ENCODE peak calls at places on chromosome 21, in nine cellular contexts. W is left ventricle myocardium inferior, Z is heart left ventricle, J is psoas muscle, S is A549, Y is Peyer's patch, E is RWPE1, Q is IMR-90, R is uterus. C is an unnamed sample.
A peak's percentile ranks its signal among the peaks of the same experiment; 100 is the strongest.

GRCh38 chr21:39502631-39503030 is 50.9 kb downstream of the SH3BGR start:
- DNase-seq in W (no peak), Q (no peak), Z (no peak), S (no peak), E (no peak), Y (no peak), J (no peak), R (no peak), C (no peak)

GRCh38 chr21:36829116-36829515 is 130.2 kb downstream of the SIM2 start:
- DNase-seq in R (no peak), Y (no peak), S (no peak), E (no peak), J (no peak), Q (no peak), W (no peak), Z (no peak), C (no peak)

GRCh38 chr21:16419188-16419874 is 689.5 kb downstream of the USP25 start:
- DNase-seq in Y (peak; percentile 44), R (peak; percentile 76), Z (peak; percentile 78), S (peak; percentile 63), Q (peak; percentile 57), W (peak; percentile 66), J (peak; percentile 50), E (no peak), C (peak; percentile 87)

GRCh38 chr21:31865429-31865970 is 7.3 kb upstream of the HUNK start:
- DNase-seq in Z (no peak), W (no peak), Y (peak; percentile 8), E (no peak), Q (no peak), S (no peak), R (no peak), J (no peak), C (no peak)

GRCh38 chr21:21682172-21682571 is 684.0 kb downstream of the NCAM2 start:
- DNase-seq in Q (peak; percentile 47), J (no peak), Z (no peak), S (no peak), Y (no peak), E (no peak), W (no peak), R (no peak), C (no peak)

GRCh38 chr21:46226920-46227599 is 1.5 kb downstream of the LSS start:
- DNase-seq in W (no peak), Q (peak; percentile 78), Z (no peak), S (no peak), J (no peak), Y (no peak), E (peak; percentile 48), R (no peak), C (no peak)

GRCh38 chr21:32889596-32889995 is 118.0 kb upstream of the PAXBP1 start:
- DNase-seq in Q (no peak), Y (no peak), R (no peak), E (no peak), Z (no peak), W (no peak), J (no peak), S (no peak), C (no peak)

GRCh38 chr21:21158376-21158918 is 160.2 kb downstream of the NCAM2 start:
- DNase-seq in S (no peak), R (no peak), W (no peak), Z (no peak), J (no peak), Y (no peak), Q (no peak), E (no peak), C (no peak)

GRCh38 chr21:36210779-36211659 is 54.4 kb downstream of the DOP1B start:
- DNase-seq in S (no peak), Q (no peak), E (no peak), Z (no peak), Y (no peak), J (no peak), W (no peak), R (no peak), C (no peak)

GRCh38 chr21:42669069-42669468 is 15.6 kb downstream of the PDE9A start:
- DNase-seq in E (no peak), Y (no peak), R (peak; percentile 73), J (no peak), S (no peak), W (peak; percentile 50), Z (no peak), Q (no peak), C (no peak)
- TF ChIP-seq CTCF in E (no peak), Y (no peak), R (no peak), J (no peak), S (no peak), W (peak; percentile 34), Z (no peak), Q (no peak), C (no peak)

DNA sequence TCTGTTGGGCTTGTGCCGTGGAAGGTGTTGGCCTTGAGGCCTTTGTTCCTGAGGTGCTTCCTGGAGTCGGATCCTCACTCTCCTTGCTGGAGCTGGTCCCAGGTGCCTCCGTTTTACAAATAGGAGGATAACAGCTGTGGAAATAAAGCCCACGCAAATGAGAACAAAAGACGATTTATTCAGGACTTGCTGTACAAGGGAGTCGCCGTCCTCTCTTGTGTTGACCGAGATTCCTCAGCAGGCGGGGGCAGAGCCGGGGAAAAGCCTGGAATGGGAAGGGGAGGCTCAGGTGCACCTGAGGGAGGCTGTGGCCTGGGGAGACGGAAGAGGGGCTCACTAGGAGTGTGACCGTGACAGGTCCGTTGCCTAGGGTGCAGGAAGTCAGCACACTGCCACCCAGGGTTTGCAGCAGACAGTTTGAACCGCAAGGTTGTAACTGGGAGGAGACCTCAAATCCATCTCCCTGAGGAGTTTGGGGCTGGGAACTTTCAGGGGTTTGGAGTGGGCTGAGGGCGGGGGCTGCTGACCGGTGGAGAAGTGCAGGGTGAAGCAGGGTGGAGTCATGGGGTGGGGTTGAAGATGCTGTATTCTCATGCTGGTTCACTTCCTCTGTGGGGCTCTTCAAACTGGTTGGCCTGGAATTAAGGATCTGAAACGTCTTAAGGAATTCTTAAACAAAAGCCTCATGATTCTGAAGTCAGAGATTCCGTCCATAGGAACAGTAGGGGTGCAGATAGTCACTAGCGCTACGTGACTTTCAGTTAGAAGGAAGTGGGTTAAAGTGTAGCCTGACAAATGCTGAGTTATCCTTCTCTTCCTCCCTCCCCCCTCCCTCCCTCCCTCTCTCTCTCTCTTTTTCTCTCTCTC is 2.6 kb upstream of the CSTB start:
- DNase-seq in E (no peak), Z (no peak), R (no peak), J (no peak), W (no peak), Y (no peak), Q (peak; percentile 29), S (no peak), C (no peak)
- H3K27ac ChIP-seq in E (peak overlapping the region; percentile 45), Z (no peak overlapping the region), R (no peak overlapping the region), J (no peak overlapping the region), W (no peak overlapping the region), Y (no peak overlapping the region), Q (no peak overlapping the region), S (peak overlapping the region; percentile 56), C (no peak overlapping the region)

GRCh38 chr21:40846566-40847411 is at the start of gene DSCAM:
- DNase-seq in S (no peak), Y (no peak), Q (no peak), J (no peak), W (no peak), Z (no peak), E (peak; percentile 13), R (no peak), C (no peak)

GRCh38 chr21:40846057-40846456 is 901 bp downstream of the DSCAM start:
- DNase-seq in J (no peak), Q (no peak), S (no peak), Z (no peak), R (no peak), Y (no peak), W (no peak), E (no peak), C (no peak)

GRCh38 chr21:40845621-40846020 is 1.3 kb downstream of the DSCAM start:
- DNase-seq in Q (peak; percentile 3), W (no peak), J (no peak), Y (no peak), S (no peak), Z (no peak), E (peak; percentile 62), R (no peak), C (no peak)

GRCh38 chr21:40850071-40850470 is 3.1 kb upstream of the DSCAM start:
- DNase-seq in S (no peak), R (no peak), E (no peak), Y (no peak), Q (no peak), J (no peak), Z (no peak), W (no peak), C (no peak)

GRCh38 chr21:40847956-40848355 is 998 bp upstream of the DSCAM start:
- DNase-seq in Q (no peak), Y (no peak), E (no peak), S (no peak), J (no peak), R (no peak), W (no peak), Z (no peak), C (no peak)
- TF ChIP-seq CTCF in Q (no peak), Y (no peak), E (no peak), S (no peak), J (no peak), R (no peak), W (no peak), Z (no peak), C (no peak)

DNA sequence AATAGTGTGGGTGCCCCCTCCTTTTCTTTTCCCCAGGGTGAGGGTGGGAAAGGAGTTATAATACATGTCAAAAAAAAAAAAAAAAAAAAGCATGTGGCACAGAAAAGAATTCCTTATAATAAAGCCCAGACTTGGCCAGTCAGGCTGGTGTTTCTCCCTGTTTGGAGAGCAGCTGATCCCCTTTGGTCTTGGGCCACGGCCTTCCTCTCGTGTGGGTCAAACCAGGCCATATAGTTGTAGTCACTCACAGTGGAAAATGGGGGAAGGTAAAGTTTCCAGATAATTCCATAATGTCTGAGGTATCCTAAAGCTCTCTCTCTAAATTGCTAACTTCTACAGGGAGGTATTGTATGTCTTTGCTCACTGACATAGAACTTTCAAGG is 22.0 kb downstream of the CLIC6 start:
- DNase-seq in R (no peak), Z (no peak), Q (no peak), Y (no peak), J (no peak), W (no peak), S (no peak), E (no peak), C (no peak)
- H3K27ac ChIP-seq in R (no peak overlapping the region), Z (no peak overlapping the region), Q (no peak overlapping the region), Y (no peak overlapping the region), J (peak overlapping the region; percentile 25), W (peak overlapping the region; percentile 28), S (no peak overlapping the region), E (no peak overlapping the region), C (no peak overlapping the region)